ENCODE peak calls at places on chromosomes 2 and 18, in four cellular contexts. M is tibial nerve, N is B cell, P is kidney. E is an unnamed sample.

GRCh38 chr18:51527826-51528225 is 330.3 kb upstream of the MEX3C start:
- DNase-seq in N (no peak), P (no peak), M (no peak), E (no peak)

GRCh38 chr18:79065802-79066201 is 3.4 kb upstream of the ATP9B start:
- DNase-seq in N (no peak), M (no peak), P (no peak), E (no peak)

GRCh38 chr18:37604032-37604431 is 38.4 kb upstream of the CELF4 start:
- DNase-seq in P (no peak), N (no peak), M (no peak), E (no peak)

GRCh38 chr2:164061129-164061746 is 325.4 kb upstream of the FIGN start:
- DNase-seq in N (no peak), P (no peak), M (peak), E (peak)

GRCh38 chr2:170554278-170554955 is 160.7 kb upstream of the SP5 start:
- DNase-seq in P (no peak), M (peak), N (no peak), E (no peak)

GRCh38 chr2:132383956-132384355 is 32.6 kb upstream of the GPR39 start:
- DNase-seq in P (no peak), M (no peak), N (no peak), E (no peak)

GRCh38 chr2:23563673-23564617 is 179.0 kb downstream of the KLHL29 start:
- DNase-seq in P (peak), N (no peak), M (peak), E (no peak)

GRCh38 chr2:219713110-219713509 is 85.7 kb downstream of the SLC4A3 start:
- DNase-seq in N (no peak), M (no peak), P (no peak), E (peak)

GRCh38 chr2:127000937-127001336 is 102.2 kb downstream of the TEX51 start:
- DNase-seq in P (no peak), N (no peak), M (no peak), E (no peak)

GRCh38 chr2:12057436-12058166 is 311.2 kb downstream of the LPIN1 start:
- DNase-seq in N (peak), P (peak), M (no peak), E (peak)

GRCh38 chr2:234211797-234212196 is 161.3 kb downstream of the SPP2 start:
- DNase-seq in P (no peak), N (no peak), M (no peak), E (no peak)

GRCh38 chr2:207093234-207093633 is 72.5 kb downstream of the KLF7 start:
- DNase-seq in N (no peak), M (no peak), P (no peak), E (no peak)

GRCh38 chr2:155663265-155663664 is 669.3 kb downstream of the NR4A2 start:
- DNase-seq in M (no peak), N (no peak), P (no peak), E (no peak)

GRCh38 chr2:102166189-102166845 is 20.5 kb upstream of the IL1RL2 start:
- DNase-seq in N (no peak), M (peak), P (no peak), E (no peak)

GRCh38 chr2:212832211-212833195 is 293.9 kb upstream of the ERBB4 start:
- DNase-seq in M (no peak), N (no peak), P (peak), E (peak)

GRCh38 chr2:97095661-97096060 is 979 bp upstream of the FAHD2B start:
- DNase-seq in N (no peak), P (peak), M (no peak), E (no peak)
- TF ChIP-seq CTCF in N (no peak), P (no peak), M (no peak), E (no peak)

DNA sequence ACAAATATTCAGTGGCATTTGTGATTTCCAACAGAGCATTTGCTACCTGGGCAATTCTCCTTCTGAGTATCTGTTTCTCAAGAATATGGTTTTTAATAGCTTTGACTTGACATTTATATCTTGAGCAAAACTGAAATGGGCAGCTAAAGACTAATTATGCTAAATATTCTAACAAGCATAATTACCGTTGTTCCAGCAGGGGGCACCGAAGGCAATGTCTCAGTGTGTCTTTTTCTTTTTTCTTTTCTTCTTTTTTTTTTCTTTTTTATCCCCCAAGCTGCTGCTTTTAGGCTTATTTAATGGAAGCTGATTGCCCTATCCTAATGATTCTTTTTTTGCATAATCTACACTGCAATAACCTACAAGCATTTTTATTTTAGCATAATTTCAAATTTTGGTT is 138.9 kb upstream of the NABP1 start:
- DNase-seq in N (no peak), P (no peak), M (no peak), E (no peak)
- TF ChIP-seq CTCF in N (peak), P (peak), M (no peak), E (peak)

GRCh38 chr2:65722028-65722427 is 289.6 kb upstream of the SPRED2 start:
- DNase-seq in P (peak), M (no peak), N (no peak), E (no peak)
- TF ChIP-seq CTCF in P (peak), M (no peak), N (no peak), E (no peak)

GRCh38 chr18:32674491-32674890 is 98.3 kb downstream of the KLHL14 start:
- DNase-seq in P (no peak), N (no peak), M (no peak), E (no peak)
- TF ChIP-seq CTCF in P (peak), N (no peak), M (no peak), E (no peak)

GRCh38 chr2:46050489-46050888 is 246.7 kb upstream of the EPAS1 start:
- DNase-seq in M (no peak), N (no peak), P (no peak), E (no peak)
- TF ChIP-seq CTCF in M (no peak), N (no peak), P (no peak), E (peak)

GRCh38 chr2:69997296-69998184 is 36.1 kb upstream of the ASPRV1 start:
- DNase-seq in N (no peak), P (peak), M (no peak), E (no peak)
- TF ChIP-seq CTCF in N (no peak), P (no peak), M (no peak), E (no peak)